ENCODE peak calls at places on chromosomes 1 and 21, in seven cellular contexts. S, M, R, A, Z, O and K are unnamed samples.

GRCh38 chr1:195584870-195585624 is 1023.2 kb downstream of the KCNT2 start:
- DNase-seq in M (no peak), Z (no peak), A (no peak), S (no peak), R (no peak), O (no peak), K (no peak)

GRCh38 chr1:205199931-205200299 is 11.6 kb downstream of the DSTYK start:
- DNase-seq in O (no peak), R (peak), A (no peak), S (no peak), Z (no peak), M (no peak), K (no peak)

GRCh38 chr1:184160236-184160635 is 108.7 kb downstream of the TSEN15 start:
- DNase-seq in S (no peak), R (peak), M (no peak), O (no peak), Z (peak), A (no peak), K (no peak)

GRCh38 chr1:47584249-47584648 is 146.4 kb downstream of the FOXD2 start:
- DNase-seq in S (no peak), A (no peak), M (no peak), R (no peak), O (no peak), Z (no peak), K (no peak)

GRCh38 chr1:162856260-162856659 is 4.7 kb downstream of the CCDC190 start:
- DNase-seq in M (no peak), R (no peak), Z (peak), O (no peak), A (no peak), S (no peak), K (no peak)

GRCh38 chr1:111221633-111222286 is 5.8 kb upstream of the CHI3L2 start:
- DNase-seq in A (no peak), O (no peak), R (peak), S (no peak), Z (no peak), M (no peak), K (no peak)

GRCh38 chr1:33338495-33339211 is 17.8 kb upstream of the A3GALT2 start:
- DNase-seq in Z (peak), R (no peak), S (no peak), M (no peak), A (no peak), O (peak), K (no peak)

GRCh38 chr1:208449951-208450350 is 205.8 kb upstream of the PLXNA2 start:
- DNase-seq in M (no peak), R (no peak), S (no peak), O (no peak), Z (no peak), A (no peak), K (no peak)

GRCh38 chr1:175157200-175157599 is 35.4 kb downstream of the KIAA0040 start:
- DNase-seq in O (no peak), R (no peak), Z (no peak), A (no peak), S (no peak), M (no peak), K (no peak)

GRCh38 chr1:110337704-110338199 is 1.4 kb upstream of the RBM15 start:
- DNase-seq in O (peak), R (peak), Z (no peak), S (peak), M (peak), A (peak), K (peak)

GRCh38 chr21:40457741-40458140 is 389.2 kb downstream of the DSCAM start:
- DNase-seq in S (no peak), M (no peak), O (no peak), Z (no peak), A (no peak), R (no peak), K (no peak)

GRCh38 chr1:192724670-192725069 is 84.2 kb upstream of the RGS2 start:
- DNase-seq in R (no peak), O (no peak), Z (peak), M (no peak), A (no peak), S (no peak), K (no peak)

GRCh38 chr21:42092805-42093590 is 21.9 kb downstream of the UMODL1 start:
- DNase-seq in A (peak), M (no peak), S (no peak), Z (no peak), O (no peak), R (no peak), K (no peak)

GRCh38 chr1:54248966-54249365 is 49.0 kb downstream of the MRPL37 start:
- DNase-seq in R (no peak), S (no peak), M (no peak), Z (no peak), A (peak), O (no peak), K (no peak)

GRCh38 chr1:10657080-10657847 is 139.2 kb downstream of the CASZ1 start:
- DNase-seq in S (no peak), O (no peak), Z (no peak), R (no peak), A (no peak), M (no peak), K (no peak)

GRCh38 chr1:119139393-119139792 is 1.1 kb downstream of the WARS2 start:
- DNase-seq in M (no peak), S (no peak), R (peak), A (no peak), O (no peak), Z (no peak), K (no peak)

GRCh38 chr1:157992031-157992568 is 1.3 kb upstream of the KIRREL1 start:
- DNase-seq in S (no peak), O (peak), A (no peak), Z (peak), R (peak), M (peak), K (peak)

GRCh38 chr1:93965888-93966287 is 56.7 kb upstream of the GCLM start:
- DNase-seq in A (no peak), S (no peak), M (no peak), O (no peak), Z (no peak), R (no peak), K (no peak)

GRCh38 chr1:36471830-36472641 is 7.9 kb upstream of the MRPS15 start:
- DNase-seq in Z (no peak), A (no peak), S (no peak), R (no peak), O (no peak), M (peak), K (no peak)

GRCh38 chr1:233245191-233245765 is 50.2 kb downstream of the PCNX2 start:
- DNase-seq in S (no peak), O (no peak), R (peak), A (no peak), M (no peak), Z (no peak), K (no peak)

GRCh38 chr1:33718166-33718565 is 145.7 kb upstream of the HMGB4 start:
- DNase-seq in S (no peak), M (no peak), A (no peak), R (no peak), Z (no peak), O (no peak), K (no peak)